ENCODE peak calls at places on chromosome 7, in four cellular contexts. R is sigmoid colon, P is transverse colon, V is SK-N-SH. B is an unnamed sample.

GRCh38 chr7:100888988-100889760 is at the start of gene UFSP1:
- DNase-seq in R (peak), P (no peak), V (no peak), B (no peak)

GRCh38 chr7:151795168-151795754 is 81.7 kb downstream of the PRKAG2 start:
- DNase-seq in R (peak), P (no peak), V (no peak), B (peak)

GRCh38 chr7:100476903-100477870 is 1.8 kb downstream of the TSC22D4 start:
- DNase-seq in R (no peak), P (peak), V (peak), B (peak)

GRCh38 chr7:116522247-116522646 is 2.6 kb upstream of the CAV1 start:
- DNase-seq in R (no peak), P (no peak), V (no peak), B (no peak)

GRCh38 chr7:81161459-81162075 is 242.7 kb upstream of the SEMA3C start:
- DNase-seq in R (peak), P (no peak), V (no peak), B (no peak)

GRCh38 chr7:71266912-71267311 is 135.0 kb downstream of the GALNT17 start:
- DNase-seq in R (no peak), P (no peak), V (no peak), B (no peak)

GRCh38 chr7:151598045-151598444 is 78.3 kb upstream of the RHEB start:
- DNase-seq in R (no peak), P (no peak), V (no peak), B (no peak)

GRCh38 chr7:150755473-150756099 is 18.4 kb downstream of the GIMAP5 start:
- DNase-seq in R (no peak), P (no peak), V (no peak), B (no peak)

GRCh38 chr7:133936074-133936473 is 191.1 kb upstream of the LRGUK start:
- DNase-seq in R (no peak), P (no peak), V (no peak), B (no peak)

GRCh38 chr7:7670490-7670889 is 29.9 kb downstream of the UMAD1 start:
- DNase-seq in R (no peak), P (no peak), V (no peak), B (no peak)

GRCh38 chr7:48168159-48168558 is 3.1 kb upstream of the ABCA13 start:
- DNase-seq in R (no peak), P (no peak), V (no peak), B (no peak)

GRCh38 chr7:98107313-98107691 is 640 bp downstream of the LMTK2 start:
- DNase-seq in R (no peak), P (peak), V (no peak), B (no peak)

GRCh38 chr7:146557971-146558469 is 441.4 kb downstream of the CNTNAP2 start:
- DNase-seq in R (no peak), P (no peak), V (no peak), B (no peak)

GRCh38 chr7:145850636-145851035 is 266.0 kb upstream of the CNTNAP2 start:
- DNase-seq in R (no peak), P (no peak), V (no peak), B (no peak)

GRCh38 chr7:87702326-87702725 is 74.1 kb downstream of the RUNDC3B start:
- DNase-seq in R (no peak), P (no peak), V (no peak), B (no peak)

GRCh38 chr7:27167916-27168264 is 2.6 kb upstream of the HOXA9 start:
- DNase-seq in R (peak), P (no peak), V (no peak), B (peak)

GRCh38 chr7:148306759-148307158 is 283.8 kb upstream of the C7orf33 start:
- DNase-seq in R (no peak), P (no peak), V (no peak), B (no peak)

GRCh38 chr7:21914671-21915070 is 31.0 kb downstream of the CDCA7L start:
- DNase-seq in R (no peak), P (no peak), V (no peak), B (no peak)

GRCh38 chr7:35286986-35287385 is 33.1 kb upstream of the TBX20 start:
- DNase-seq in R (no peak), P (no peak), V (no peak), B (no peak)

GRCh38 chr7:73423519-73424485 is 9.8 kb upstream of the FZD9 start:
- DNase-seq in R (no peak), P (no peak), V (no peak), B (peak)

GRCh38 chr7:42107484-42107883 is 129.5 kb downstream of the GLI3 start:
- DNase-seq in R (no peak), P (no peak), V (no peak), B (no peak)

GRCh38 chr7:132485600-132486594 is 90.4 kb downstream of the PLXNA4 start:
- DNase-seq in R (peak), P (no peak), V (no peak), B (no peak)
- TF ChIP-seq POLR2AphosphoS5 in R (no peak), P (no peak), V (no peak), B (no peak)

GRCh38 chr7:136087881-136088280 is 110.7 kb upstream of the MTPN start:
- DNase-seq in R (no peak), P (no peak), V (no peak), B (no peak)

DNA sequence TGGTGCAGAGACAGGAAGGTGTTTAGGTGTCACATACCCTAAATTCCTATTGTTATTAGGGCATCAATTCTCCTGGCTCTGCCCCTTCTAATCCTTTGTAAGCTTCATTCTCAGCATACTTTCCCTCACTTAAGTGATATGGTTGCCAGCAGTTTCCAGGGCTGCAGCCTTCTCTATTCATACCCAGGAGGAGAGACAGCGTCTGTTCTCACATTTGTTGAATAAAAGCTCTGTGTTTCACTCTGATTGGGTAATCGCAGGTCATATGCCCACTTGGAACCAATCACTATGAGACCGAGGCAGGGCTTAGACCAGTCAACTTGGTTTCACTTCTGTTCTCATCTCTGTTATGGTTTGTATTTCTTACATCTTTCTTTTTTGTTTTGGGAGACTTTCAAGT is 109.6 kb upstream of the MTPN start:
- DNase-seq in R (peak), P (peak), V (peak), B (no peak)
- H3K4me3 ChIP-seq in R (peak), P (no peak), V (peak), B (peak)

GRCh38 chr7:74726309-74727101 is 47.3 kb upstream of the NCF1 start:
- DNase-seq in R (no peak), P (no peak), V (no peak), B (no peak)
- H3K27ac ChIP-seq in R (peak), P (no peak), V (no peak), B (no peak)

GRCh38 chr7:111528331-111528730 is 34.0 kb downstream of the IMMP2L start:
- DNase-seq in R (no peak), P (no peak), V (no peak), B (no peak)
- TF ChIP-seq POLR2AphosphoS5 in R (no peak), P (no peak), V (no peak), B (no peak)

GRCh38 chr7:157690058-157690832 is 353.4 kb downstream of the DNAJB6 start:
- DNase-seq in R (no peak), P (no peak), V (peak), B (peak)

GRCh38 chr7:157692156-157693011 is 355.6 kb downstream of the DNAJB6 start:
- DNase-seq in R (peak), P (no peak), V (no peak), B (peak)

GRCh38 chr7:157689269-157690057 is 352.7 kb downstream of the DNAJB6 start:
- DNase-seq in R (no peak), P (no peak), V (peak), B (peak)

GRCh38 chr7:157691521-157692155 is 354.8 kb downstream of the DNAJB6 start:
- DNase-seq in R (peak), P (no peak), V (peak), B (peak)

GRCh38 chr7:157690833-157691382 is 354.1 kb downstream of the DNAJB6 start:
- DNase-seq in R (peak), P (peak), V (peak), B (peak)
- H3K4me3 ChIP-seq in R (peak), P (no peak), V (peak), B (peak)

GRCh38 chr7:131224996-131225395 is 102.7 kb upstream of the MKLN1 start:
- DNase-seq in R (no peak), P (no peak), V (no peak), B (no peak)

GRCh38 chr7:131223151-131223550 is 104.5 kb upstream of the MKLN1 start:
- DNase-seq in R (no peak), P (no peak), V (no peak), B (no peak)

GRCh38 chr7:131222171-131222570 is 105.5 kb upstream of the MKLN1 start:
- DNase-seq in R (no peak), P (no peak), V (no peak), B (no peak)

GRCh38 chr7:131225619-131226101 is 102.0 kb upstream of the MKLN1 start:
- DNase-seq in R (peak), P (peak), V (no peak), B (no peak)

DNA sequence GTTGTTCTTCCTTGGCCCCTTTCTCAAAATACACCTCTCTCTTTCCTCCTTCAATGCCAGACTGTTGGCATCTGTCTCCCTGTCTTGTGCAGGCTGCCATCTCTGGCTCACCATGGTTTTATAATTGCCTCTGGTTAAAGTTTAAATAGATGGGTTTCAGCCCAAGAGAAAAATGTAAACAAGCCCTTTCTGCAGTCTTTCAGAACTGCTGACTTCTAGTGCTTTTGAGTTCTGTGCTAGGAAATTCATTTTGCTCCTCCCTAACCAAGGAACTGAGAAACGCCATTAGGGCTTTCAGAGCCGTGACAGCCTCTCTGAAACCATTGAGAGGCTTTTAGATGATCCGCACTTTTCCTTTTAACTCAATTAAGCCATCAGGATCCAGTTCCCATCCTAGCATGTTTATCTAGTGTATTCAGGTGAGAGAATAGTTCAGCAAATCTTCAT is 101.5 kb upstream of the MKLN1 start:
- DNase-seq in R (no peak), P (no peak), V (no peak), B (no peak)
- H3K27ac ChIP-seq in R (peak), P (peak), V (no peak), B (no peak)

GRCh38 chr7:131021460-131021859 is 287.5 kb upstream of the KLF14 start:
- DNase-seq in R (no peak), P (no peak), V (no peak), B (no peak)
- TF ChIP-seq POLR2AphosphoS5 in R (peak), P (no peak), V (no peak), B (no peak)

GRCh38 chr7:1536105-1536767 is 5.7 kb downstream of the MAFK start:
- DNase-seq in R (peak), P (no peak), V (no peak), B (peak)

GRCh38 chr7:1538544-1539345 is 8.2 kb downstream of the MAFK start:
- DNase-seq in R (peak), P (no peak), V (peak), B (no peak)

GRCh38 chr7:1535695-1536094 is 5.2 kb downstream of the MAFK start:
- DNase-seq in R (peak), P (no peak), V (no peak), B (peak)

GRCh38 chr7:1537631-1538412 is 7.3 kb downstream of the MAFK start:
- DNase-seq in R (peak), P (peak), V (peak), B (peak)

GRCh38 chr7:1536768-1537630 is 6.5 kb downstream of the MAFK start:
- DNase-seq in R (peak), P (peak), V (peak), B (peak)
- H3K4me3 ChIP-seq in R (peak), P (peak), V (peak), B (no peak)

GRCh38 chr7:105345725-105346124 is 43.0 kb downstream of the SRPK2 start:
- DNase-seq in R (no peak), P (no peak), V (peak), B (no peak)
- H3K27ac ChIP-seq in R (no peak), P (no peak), V (no peak), B (peak)

GRCh38 chr7:17545348-17545747 is 246.9 kb downstream of the AHR start:
- DNase-seq in R (no peak), P (no peak), V (no peak), B (no peak)

GRCh38 chr7:17546206-17546998 is 247.9 kb downstream of the AHR start:
- DNase-seq in R (no peak), P (no peak), V (no peak), B (no peak)

GRCh38 chr7:17544401-17544800 is 245.9 kb downstream of the AHR start:
- DNase-seq in R (no peak), P (no peak), V (no peak), B (no peak)

GRCh38 chr7:17549406-17549805 is 251.0 kb downstream of the AHR start:
- DNase-seq in R (no peak), P (no peak), V (no peak), B (no peak)

GRCh38 chr7:17548014-17548653 is 249.7 kb downstream of the AHR start:
- DNase-seq in R (no peak), P (no peak), V (no peak), B (no peak)
- TF ChIP-seq POLR2AphosphoS5 in R (no peak), P (no peak), V (no peak), B (no peak)

B was measured in spleen.